ENCODE peak calls at places on chromosomes 13 and 19, in nine cellular contexts. V, J, S, N, R, L, E, P and W are unnamed samples.

GRCh38 chr13:100954430-100955361 is 280.1 kb upstream of the TMTC4 start:
- DNase-seq in V (no peak), J (no peak), S (no peak), N (no peak), R (no peak), L (no peak), E (no peak), P (no peak), W (no peak)

GRCh38 chr13:98548230-98548629 is 28.7 kb downstream of the STK24 start:
- DNase-seq in V (no peak), J (no peak), S (no peak), N (no peak), R (no peak), L (no peak), E (no peak), P (no peak), W (no peak)

GRCh38 chr13:76542176-76542575 is 344.0 kb downstream of the KCTD12 start:
- DNase-seq in V (no peak), J (no peak), S (no peak), N (no peak), R (no peak), L (no peak), E (no peak), P (no peak), W (no peak)

GRCh38 chr19:38699027-38699346 is 45.3 kb downstream of the CAPN12 start:
- DNase-seq in V (no peak), J (no peak), S (no peak), N (no peak), R (no peak), L (no peak), E (no peak), P (no peak), W (no peak)

GRCh38 chr13:26425439-26426358 is 131.8 kb upstream of the WASF3 start:
- DNase-seq in V (no peak), J (no peak), S (no peak), N (peak; percentile 72), R (no peak), L (no peak), E (no peak), P (peak; percentile 32), W (no peak)

GRCh38 chr13:80386592-80386991 is 45.7 kb upstream of the SPRY2 start:
- DNase-seq in V (no peak), J (no peak), S (no peak), N (no peak), R (no peak), L (no peak), E (no peak), P (no peak), W (no peak)

GRCh38 chr19:20186163-20186562 is 19.1 kb downstream of the ZNF486 start:
- DNase-seq in V (no peak), J (no peak), S (no peak), N (no peak), R (no peak), L (no peak), E (no peak), P (no peak), W (no peak)

GRCh38 chr13:100301418-100301817 is 212.5 kb downstream of the PCCA start:
- DNase-seq in V (no peak), J (no peak), S (no peak), N (no peak), R (no peak), L (no peak), E (no peak), P (no peak), W (no peak)

GRCh38 chr13:52399037-52399436 is 6.9 kb downstream of the THSD1 start:
- DNase-seq in V (no peak), J (no peak), S (no peak), N (no peak), R (no peak), L (no peak), E (no peak), P (no peak), W (no peak)

DNA sequence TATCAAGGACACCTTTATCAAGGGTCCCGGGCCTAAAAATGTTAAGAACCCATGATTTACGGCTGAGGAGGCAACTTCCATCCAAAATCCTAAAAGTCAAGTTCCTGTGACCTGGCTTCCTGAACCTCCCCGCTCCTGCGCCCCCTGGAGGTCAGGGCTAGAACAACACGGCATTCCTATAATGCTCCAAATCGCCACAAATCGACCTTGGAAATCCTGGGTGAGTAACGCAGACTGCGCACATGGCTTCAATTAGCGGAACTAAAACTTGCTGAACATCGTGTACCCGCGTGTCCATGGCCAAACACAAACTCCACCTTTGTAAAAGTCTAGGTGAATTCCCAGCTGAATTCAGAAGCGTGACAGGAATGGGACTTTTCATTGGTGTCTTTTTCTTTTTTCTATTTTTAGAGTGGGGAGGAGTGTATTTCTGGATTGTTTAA is 4.3 kb upstream of the C5AR1 start:
- DNase-seq in V (peak; percentile 94), J (peak; percentile 91), S (no peak), N (peak; percentile 83), R (peak; percentile 88), L (peak; percentile 96), E (peak; percentile 62), P (peak; percentile 76), W (no peak)
- TF ChIP-seq POLR2AphosphoS5 in V (no peak), J (no peak), S (no peak), N (no peak), R (peak; percentile 84), L (no peak), E (no peak), P (no peak), W (no peak)

DNA sequence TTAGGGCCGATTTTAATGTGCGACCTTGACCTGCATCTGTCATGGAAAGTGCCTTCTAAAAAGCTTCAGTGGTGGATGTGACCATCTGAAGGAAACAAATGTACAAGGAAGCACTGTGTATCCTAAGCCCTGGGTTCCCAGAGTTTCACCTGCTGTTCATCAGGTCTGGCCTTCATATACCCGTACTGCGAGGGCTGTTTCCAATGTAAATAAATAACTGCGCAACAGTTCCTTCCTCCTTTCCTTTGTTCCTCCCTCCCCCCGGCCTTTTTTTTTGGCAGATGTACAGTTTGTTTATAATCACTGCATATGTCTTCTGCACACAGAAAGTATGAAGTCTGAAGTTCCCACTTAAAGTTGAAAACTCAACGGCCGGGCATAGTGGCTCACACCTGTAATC is 5.2 kb downstream of the FAAP24 start:
- DNase-seq in V (no peak), J (no peak), S (no peak), N (no peak), R (no peak), L (no peak), E (no peak), P (peak; percentile 48), W (no peak)
- TF ChIP-seq POLR2AphosphoS5 in V (no peak), J (no peak), S (peak; percentile 30), N (no peak), R (no peak), L (no peak), E (no peak), P (peak; percentile 22), W (no peak)

DNA sequence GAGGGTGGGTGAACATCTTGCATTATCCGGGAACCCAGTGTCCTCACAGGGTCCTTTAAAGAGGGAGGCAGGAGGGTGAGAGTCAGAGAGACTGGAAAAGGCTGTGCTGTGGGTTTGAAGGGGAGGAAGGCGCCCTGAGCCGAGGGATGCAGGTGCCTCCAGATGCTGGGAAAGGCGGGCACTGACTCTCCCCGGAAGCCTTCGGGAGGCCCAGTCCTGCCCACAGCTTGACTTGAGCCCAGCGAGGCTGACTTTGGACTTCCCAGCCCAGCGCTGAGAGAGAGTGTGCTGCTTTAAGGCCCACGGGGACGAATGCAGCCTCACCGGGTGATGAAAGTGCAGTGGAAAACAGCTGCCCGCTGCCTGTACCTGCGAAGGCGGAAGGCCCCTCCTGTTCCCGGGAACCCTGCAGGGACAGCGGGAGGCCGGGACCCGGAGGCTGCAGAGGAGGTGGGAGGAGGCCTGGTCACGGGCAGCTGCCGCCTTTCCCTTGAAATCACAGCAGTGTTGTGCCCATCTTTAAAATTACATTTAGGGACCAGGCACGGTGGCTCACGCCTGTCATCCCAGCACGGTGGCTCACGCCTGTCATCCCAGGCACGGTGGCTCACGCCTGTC is 16.1 kb downstream of the REXO1 start:
- DNase-seq in V (no peak), J (no peak), S (no peak), N (no peak), R (no peak), L (no peak), E (no peak), P (no peak), W (no peak)
- TF ChIP-seq POLR2AphosphoS5 in V (no peak), J (no peak), S (no peak), N (no peak), R (no peak), L (no peak), E (no peak), P (no peak), W (no peak)

GRCh38 chr13:46126552-46127171 is 21.8 kb upstream of the CPB2 start:
- DNase-seq in V (no peak), J (peak; percentile 92), S (peak; percentile 45), N (no peak), R (peak; percentile 85), L (peak; percentile 91), E (no peak), P (peak; percentile 45), W (no peak)

GRCh38 chr13:46126074-46126473 is 21.2 kb upstream of the CPB2 start:
- DNase-seq in V (no peak), J (no peak), S (no peak), N (no peak), R (no peak), L (no peak), E (no peak), P (no peak), W (no peak)

GRCh38 chr13:46122304-46122703 is 17.5 kb upstream of the CPB2 start:
- DNase-seq in V (no peak), J (no peak), S (no peak), N (no peak), R (no peak), L (no peak), E (no peak), P (no peak), W (no peak)

GRCh38 chr13:46124967-46125933 is 20.4 kb upstream of the CPB2 start:
- DNase-seq in V (no peak), J (no peak), S (no peak), N (no peak), R (no peak), L (no peak), E (no peak), P (no peak), W (no peak)

DNA sequence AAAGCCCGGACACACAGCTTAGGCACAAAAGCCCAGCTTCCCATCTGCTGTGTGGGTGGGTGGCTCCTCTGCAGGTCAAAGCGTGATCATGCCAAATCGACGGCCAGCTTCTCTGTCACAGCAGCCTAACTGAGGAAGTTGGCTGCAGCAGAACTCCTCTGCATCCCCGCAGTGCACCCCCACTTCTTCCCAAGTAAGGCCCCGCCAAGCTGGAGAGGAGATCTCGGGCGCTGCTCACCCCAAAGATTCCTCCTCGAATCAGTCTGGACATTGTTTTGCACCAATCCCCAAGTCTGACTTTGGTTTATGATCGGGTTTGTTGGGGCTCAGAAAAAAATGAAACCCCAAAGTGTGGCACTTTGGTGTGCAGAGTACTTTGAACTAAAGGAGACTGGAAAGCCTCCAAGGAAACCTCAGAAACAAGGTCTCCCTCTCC is 19.7 kb upstream of the CPB2 start:
- DNase-seq in V (no peak), J (no peak), S (no peak), N (no peak), R (peak; percentile 84), L (no peak), E (no peak), P (no peak), W (no peak)
- TF ChIP-seq POLR2AphosphoS5 in V (no peak), J (no peak), S (no peak), N (no peak), R (peak; percentile 77), L (no peak), E (peak; percentile 83), P (no peak), W (peak; percentile 79)

GRCh38 chr19:45211751-45212381 is 33.3 kb downstream of the BLOC1S3 start:
- DNase-seq in V (no peak), J (no peak), S (no peak), N (peak; percentile 69), R (peak; percentile 84), L (no peak), E (no peak), P (no peak), W (no peak)
- TF ChIP-seq POLR2AphosphoS5 in V (peak; percentile 29), J (no peak), S (no peak), N (no peak), R (peak; percentile 59), L (no peak), E (no peak), P (no peak), W (no peak)